ENCODE peak calls at places on chromosomes 7 and 10, in eight cellular contexts. V is HL-60; U is CD8-positive, alpha-beta T cell; S is neural progenitor cell; D is ovary; K is IMR-90; R is cardiac fibroblast; N is heart left ventricle. M is an unnamed sample.

GRCh38 chr10:101778151-101778780 is 2.4 kb upstream of the FGF8 start:
- DNase-seq in V (no peak), U (no peak), S (no peak), D (no peak), K (no peak), R (no peak), N (no peak), M (no peak)

GRCh38 chr7:75885011-75885410 is 6.2 kb downstream of the RHBDD2 start:
- DNase-seq in V (no peak), U (no peak), S (no peak), D (no peak), K (no peak), R (no peak), N (no peak), M (no peak)

GRCh38 chr7:115043605-115044004 is 121.7 kb downstream of the MDFIC start:
- DNase-seq in V (no peak), U (no peak), S (no peak), D (no peak), K (no peak), R (peak), N (no peak), M (peak)

GRCh38 chr10:119657725-119658124 is 6.5 kb downstream of the BAG3 start:
- DNase-seq in V (no peak), U (no peak), S (no peak), D (no peak), K (peak), R (no peak), N (no peak), M (no peak)

GRCh38 chr7:15832996-15833395 is 146.5 kb upstream of the MEOX2 start:
- DNase-seq in V (no peak), U (no peak), S (no peak), D (peak), K (no peak), R (peak), N (peak), M (peak)

GRCh38 chr7:93715234-93715633 is 140.7 kb upstream of the CALCR start:
- DNase-seq in V (peak), U (no peak), S (peak), D (peak), K (peak), R (peak), N (peak), M (peak)

GRCh38 chr7:68063171-68063570 is 1066.5 kb downstream of the TYW1 start:
- DNase-seq in V (no peak), U (no peak), S (peak), D (no peak), K (no peak), R (no peak), N (peak), M (no peak)

GRCh38 chr7:27840314-27840713 is 100.4 kb downstream of the TAX1BP1 start:
- DNase-seq in V (no peak), U (peak), S (no peak), D (no peak), K (no peak), R (no peak), N (no peak), M (no peak)

GRCh38 chr10:33412261-33413092 is 78.0 kb upstream of the NRP1 start:
- DNase-seq in V (no peak), U (no peak), S (no peak), D (no peak), K (peak), R (peak), N (no peak), M (peak)

GRCh38 chr7:157461805-157462771 is 125.3 kb downstream of the DNAJB6 start:
- DNase-seq in V (no peak), U (no peak), S (no peak), D (no peak), K (no peak), R (no peak), N (no peak), M (no peak)

DNA sequence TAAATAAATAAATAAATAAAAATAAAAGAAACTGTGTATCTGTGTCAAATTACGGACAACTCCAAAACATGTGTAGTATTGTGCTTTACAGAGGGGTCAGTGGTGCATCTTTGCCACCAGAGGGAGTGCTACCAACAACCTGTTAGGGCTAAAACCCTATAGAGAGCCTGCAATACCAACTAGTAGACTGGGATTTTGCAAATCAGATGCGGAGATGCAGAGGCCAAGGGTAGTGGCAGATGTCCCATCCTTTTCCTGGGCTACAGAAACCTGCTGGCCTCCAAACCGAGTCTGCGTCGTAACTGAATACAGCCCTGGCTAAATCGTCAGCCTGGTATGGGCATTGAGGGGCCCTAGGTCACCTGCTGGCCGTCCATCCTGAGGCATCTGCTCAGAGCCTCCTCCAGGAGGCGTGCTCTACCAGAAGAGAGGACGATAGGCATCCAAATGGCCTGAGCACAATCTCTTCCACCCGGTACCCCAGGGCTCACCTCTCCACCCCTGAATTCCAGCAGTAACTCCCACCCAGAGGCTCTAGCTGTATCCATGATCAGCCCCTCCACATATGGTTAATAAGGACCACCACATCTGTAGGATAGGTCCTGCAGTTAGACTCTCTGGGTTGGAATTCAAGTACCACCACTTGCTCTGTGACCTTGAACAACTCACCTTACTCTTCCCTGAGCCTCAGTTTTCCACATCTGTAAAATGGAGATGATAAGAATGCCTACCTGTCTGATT is 6.2 kb upstream of the RRP12 start:
- DNase-seq in V (peak), U (peak), S (peak), D (no peak), K (peak), R (peak), N (peak), M (peak)
- H3K4me3 ChIP-seq in V (no peak), U (no peak), S (peak), D (no peak), K (no peak), R (no peak), N (peak), M (no peak)

GRCh38 chr7:99652671-99653070 is 27.1 kb downstream of the CYP3A5 start:
- DNase-seq in V (no peak), U (no peak), S (no peak), D (no peak), K (no peak), R (no peak), N (no peak), M (no peak)
- TF ChIP-seq CTCF in V (no peak), U (no peak), S (no peak), D (no peak), K (no peak), R (no peak), N (no peak), M (no peak)

GRCh38 chr10:99394761-99395386 is 35.5 kb downstream of the GOT1 start:
- DNase-seq in V (no peak), U (no peak), S (no peak), D (no peak), K (no peak), R (no peak), N (no peak), M (no peak)
- H3K4me3 ChIP-seq in V (no peak), U (no peak), S (no peak), D (no peak), K (no peak), R (no peak), N (no peak), M (no peak)

GRCh38 chr10:59713196-59713821 is 3.7 kb upstream of the SLC16A9 start:
- DNase-seq in V (no peak), U (no peak), S (no peak), D (no peak), K (no peak), R (no peak), N (no peak), M (no peak)

GRCh38 chr10:59711871-59712491 is 2.3 kb upstream of the SLC16A9 start:
- DNase-seq in V (no peak), U (no peak), S (no peak), D (no peak), K (no peak), R (peak), N (no peak), M (no peak)

GRCh38 chr10:59708816-59709471 is 706 bp downstream of the SLC16A9 start:
- DNase-seq in V (peak), U (no peak), S (peak), D (peak), K (no peak), R (peak), N (peak), M (no peak)

GRCh38 chr10:59706851-59707797 is 2.5 kb downstream of the SLC16A9 start:
- DNase-seq in V (peak), U (no peak), S (no peak), D (no peak), K (no peak), R (no peak), N (no peak), M (no peak)

GRCh38 chr10:59709472-59710125 is at the start of gene SLC16A9:
- DNase-seq in V (peak), U (no peak), S (peak), D (peak), K (peak), R (peak), N (peak), M (peak)
- TF ChIP-seq CTCF in V (no peak), U (no peak), S (peak), D (no peak), K (peak), R (peak), N (peak), M (peak)

DNA sequence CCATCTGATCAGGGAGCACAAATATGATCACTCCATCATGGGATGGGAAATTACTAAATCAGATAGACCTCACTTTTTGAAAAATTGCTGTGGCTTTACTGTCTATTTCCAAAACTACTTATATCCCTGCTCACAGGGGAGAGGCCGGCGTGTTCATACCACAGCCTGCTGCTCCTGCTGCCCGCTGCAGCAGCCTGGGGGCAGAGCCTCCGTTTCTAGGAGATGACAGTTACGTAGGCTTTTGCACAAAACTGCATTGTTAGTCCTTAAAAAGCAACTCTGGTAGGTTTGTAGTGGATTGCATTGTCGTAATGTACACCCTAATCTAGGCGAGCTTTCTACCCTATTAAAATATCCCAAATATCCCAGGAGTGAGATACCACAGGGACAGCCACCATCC is 203.7 kb downstream of the EBF3 start:
- DNase-seq in V (no peak), U (peak), S (no peak), D (no peak), K (no peak), R (no peak), N (no peak), M (no peak)
- H3K4me3 ChIP-seq in V (no peak), U (no peak), S (no peak), D (no peak), K (no peak), R (no peak), N (no peak), M (no peak)

M was measured in fibroblast of pulmonary artery.